ENCODE peak calls at places on chromosome 16, in four cellular contexts. One of them, this sample, is unnamed. For H3K4me1, the result is how much of the 10 kb centered on the place peaks cover.

GRCh38 chr16:57271867-57272495 is 12.5 kb downstream of the PLLP start:
- DNase-seq in ascending aorta: no peak
- DNase-seq in heart right ventricle: no peak
- DNase-seq in IMR-90: no peak
- DNase-seq in this sample: no peak

GRCh38 chr16:30017277-30017656 is 5.7 kb upstream of the C16orf92 start:
- DNase-seq in ascending aorta: no peak
- DNase-seq in heart right ventricle: no peak
- DNase-seq in IMR-90: no peak
- DNase-seq in this sample: no peak

GRCh38 chr16:75653926-75654325 is 6.4 kb downstream of the TERF2IP start:
- DNase-seq in ascending aorta: no peak
- DNase-seq in heart right ventricle: no peak
- DNase-seq in IMR-90: peak
- DNase-seq in this sample: no peak

GRCh38 chr16:73006021-73006420 is 41.9 kb downstream of the ZFHX3 start:
- DNase-seq in ascending aorta: peak
- DNase-seq in heart right ventricle: no peak
- DNase-seq in IMR-90: no peak
- DNase-seq in this sample: no peak

GRCh38 chr16:69727916-69728270 is 1.5 kb upstream of the NQO1 start:
- DNase-seq in ascending aorta: no peak
- DNase-seq in heart right ventricle: no peak
- DNase-seq in IMR-90: no peak
- DNase-seq in this sample: no peak

GRCh38 chr16:5328546-5328945 is 231.0 kb upstream of the EEF2KMT start:
- DNase-seq in ascending aorta: no peak
- DNase-seq in heart right ventricle: no peak
- DNase-seq in IMR-90: no peak
- DNase-seq in this sample: no peak

GRCh38 chr16:71843517-71844031 is 2.2 kb upstream of the ATXN1L start:
- DNase-seq in ascending aorta: no peak
- DNase-seq in heart right ventricle: no peak
- DNase-seq in IMR-90: no peak
- DNase-seq in this sample: no peak

GRCh38 chr16:77322757-77323156 is 112.1 kb downstream of the ADAMTS18 start:
- DNase-seq in ascending aorta: no peak
- DNase-seq in heart right ventricle: no peak
- DNase-seq in IMR-90: no peak
- DNase-seq in this sample: no peak

GRCh38 chr16:59463776-59464175 is 729.7 kb upstream of the GOT2 start:
- DNase-seq in ascending aorta: no peak
- DNase-seq in heart right ventricle: no peak
- DNase-seq in IMR-90: peak
- DNase-seq in this sample: no peak

GRCh38 chr16:56787185-56787584 is 57.3 kb downstream of the NUP93 start:
- DNase-seq in ascending aorta: no peak
- DNase-seq in heart right ventricle: no peak
- DNase-seq in IMR-90: no peak
- DNase-seq in this sample: no peak

GRCh38 chr16:84791088-84791487 is 28.7 kb upstream of the CRISPLD2 start:
- DNase-seq in ascending aorta: no peak
- DNase-seq in heart right ventricle: no peak
- DNase-seq in IMR-90: peak
- DNase-seq in this sample: no peak

GRCh38 chr16:56849690-56850680 is 15.0 kb upstream of the SLC12A3 start:
- DNase-seq in ascending aorta: peak
- DNase-seq in heart right ventricle: no peak
- DNase-seq in IMR-90: peak
- DNase-seq in this sample: no peak

GRCh38 chr16:20178297-20178696 is 104.6 kb upstream of the GPR139 start:
- DNase-seq in ascending aorta: no peak
- DNase-seq in heart right ventricle: no peak
- DNase-seq in IMR-90: no peak
- DNase-seq in this sample: no peak

GRCh38 chr16:8634991-8635736 is 13.7 kb downstream of the METTL22 start:
- DNase-seq in ascending aorta: no peak
- DNase-seq in heart right ventricle: no peak
- DNase-seq in IMR-90: peak
- DNase-seq in this sample: no peak

GRCh38 chr16:4110680-4111079 is 5.6 kb downstream of the ADCY9 start:
- DNase-seq in ascending aorta: no peak
- DNase-seq in heart right ventricle: no peak
- DNase-seq in IMR-90: no peak
- DNase-seq in this sample: no peak

GRCh38 chr16:57601801-57602478 is 26.5 kb upstream of the ADGRG1 start:
- DNase-seq in ascending aorta: peak
- DNase-seq in heart right ventricle: no peak
- DNase-seq in IMR-90: no peak
- DNase-seq in this sample: no peak

GRCh38 chr16:81445926-81446317 is 1.3 kb downstream of the CMIP start:
- DNase-seq in ascending aorta: no peak
- DNase-seq in heart right ventricle: no peak
- DNase-seq in IMR-90: no peak
- DNase-seq in this sample: no peak

GRCh38 chr16:77197747-77198146 is 1.5 kb upstream of the SYCE1L start:
- DNase-seq in ascending aorta: no peak
- DNase-seq in heart right ventricle: no peak
- DNase-seq in IMR-90: no peak
- DNase-seq in this sample: no peak

GRCh38 chr16:85393674-85394510 is 219.2 kb upstream of the GSE1 start:
- DNase-seq in ascending aorta: peak
- DNase-seq in heart right ventricle: peak
- DNase-seq in IMR-90: peak
- DNase-seq in this sample: peak

GRCh38 chr16:65601781-65602180 is 479.9 kb upstream of the CDH11 start:
- DNase-seq in ascending aorta: no peak
- DNase-seq in heart right ventricle: no peak
- DNase-seq in IMR-90: no peak
- DNase-seq in this sample: no peak

GRCh38 chr16:1037934-1038257 is 34.7 kb upstream of the SSTR5 start:
- DNase-seq in ascending aorta: no peak
- DNase-seq in heart right ventricle: no peak
- DNase-seq in IMR-90: no peak
- DNase-seq in this sample: no peak

GRCh38 chr16:10642964-10643363 is 51.8 kb downstream of the TEKT5 start:
- DNase-seq in ascending aorta: no peak
- DNase-seq in heart right ventricle: no peak
- DNase-seq in IMR-90: no peak
- DNase-seq in this sample: no peak

GRCh38 chr16:10641555-10641952 is 53.2 kb downstream of the TEKT5 start:
- DNase-seq in ascending aorta: no peak
- DNase-seq in heart right ventricle: no peak
- DNase-seq in IMR-90: no peak
- DNase-seq in this sample: no peak

GRCh38 chr16:10640934-10641333 is 53.8 kb downstream of the TEKT5 start:
- DNase-seq in ascending aorta: no peak
- DNase-seq in heart right ventricle: no peak
- DNase-seq in IMR-90: no peak
- DNase-seq in this sample: no peak

GRCh38 chr16:10644092-10644491 is 50.6 kb downstream of the TEKT5 start:
- DNase-seq in ascending aorta: no peak
- DNase-seq in heart right ventricle: no peak
- DNase-seq in IMR-90: no peak
- DNase-seq in this sample: no peak

DNA sequence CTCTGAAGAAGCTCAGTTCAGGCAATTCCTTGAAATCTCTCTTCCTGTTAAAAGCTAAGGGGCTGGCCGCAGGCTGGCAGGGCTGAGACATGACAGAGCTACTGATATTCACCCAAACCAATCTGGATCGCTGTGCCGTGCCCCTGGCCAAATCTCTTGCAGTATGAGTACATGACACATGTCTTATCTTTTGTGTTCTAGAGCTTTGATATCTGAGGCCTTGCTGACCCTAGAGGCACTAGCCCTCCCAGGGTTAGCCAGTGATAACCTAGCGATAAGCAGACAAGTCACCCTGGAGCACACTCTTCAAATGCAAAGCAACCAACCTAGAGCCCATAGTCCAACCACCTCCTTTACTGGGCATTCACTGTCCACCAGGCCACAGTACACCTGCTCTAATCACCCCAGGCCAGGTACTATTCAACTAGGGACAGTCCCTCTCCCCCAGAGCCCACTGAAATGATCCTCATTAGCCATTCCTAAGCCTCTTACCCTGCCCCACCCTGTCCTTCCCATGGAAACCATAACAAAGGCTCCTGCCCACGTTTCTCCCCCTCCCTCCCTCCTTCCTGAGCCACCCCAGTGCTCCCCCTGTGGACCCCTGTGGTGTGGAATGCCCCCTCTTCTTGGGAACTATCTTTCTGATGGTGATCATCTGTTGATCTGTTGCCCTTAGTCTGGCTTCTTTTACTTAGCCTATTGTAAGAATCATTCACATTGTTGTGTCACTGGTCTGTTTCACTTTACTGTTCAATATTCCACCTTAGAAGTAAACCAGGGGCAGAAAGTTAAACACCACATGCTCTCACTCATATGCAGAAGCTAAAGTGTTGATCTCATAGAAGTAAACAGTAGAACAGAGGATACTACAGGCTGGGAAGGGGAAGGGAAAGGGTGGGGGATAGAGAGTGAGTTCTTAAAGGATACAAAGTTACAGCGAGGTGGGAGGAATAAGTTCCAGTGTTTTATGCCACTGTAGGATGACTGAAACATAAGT is 52.5 kb downstream of the TEKT5 start:
- DNase-seq in ascending aorta: no peak
- DNase-seq in heart right ventricle: no peak
- DNase-seq in IMR-90: no peak
- DNase-seq in this sample: no peak
- H3K4me3 ChIP-seq in ascending aorta: no peak
- H3K4me3 ChIP-seq in heart right ventricle: no peak
- H3K4me3 ChIP-seq in IMR-90: no peak
- H3K4me3 ChIP-seq in this sample: no peak

GRCh38 chr16:15775663-15776304 is 81.0 kb downstream of the MYH11 start:
- DNase-seq in ascending aorta: no peak
- DNase-seq in heart right ventricle: no peak
- DNase-seq in IMR-90: peak
- DNase-seq in this sample: no peak
- H3K4me1 ChIP-seq in ascending aorta: under half
- H3K4me1 ChIP-seq in heart right ventricle: under half
- H3K4me1 ChIP-seq in IMR-90: under half
- H3K4me1 ChIP-seq in this sample: under half

GRCh38 chr16:67864594-67864993 is 8.3 kb upstream of the EDC4 start:
- DNase-seq in ascending aorta: no peak
- DNase-seq in heart right ventricle: no peak
- DNase-seq in IMR-90: no peak
- DNase-seq in this sample: no peak

GRCh38 chr16:67862623-67863583 is 9.9 kb upstream of the EDC4 start:
- DNase-seq in ascending aorta: peak
- DNase-seq in heart right ventricle: peak
- DNase-seq in IMR-90: peak
- DNase-seq in this sample: no peak

GRCh38 chr16:67861877-67862276 is 11.0 kb upstream of the EDC4 start:
- DNase-seq in ascending aorta: no peak
- DNase-seq in heart right ventricle: no peak
- DNase-seq in IMR-90: no peak
- DNase-seq in this sample: no peak

GRCh38 chr16:67868290-67868689 is 4.6 kb upstream of the EDC4 start:
- DNase-seq in ascending aorta: no peak
- DNase-seq in heart right ventricle: no peak
- DNase-seq in IMR-90: no peak
- DNase-seq in this sample: no peak

GRCh38 chr16:67865318-67865717 is 7.5 kb upstream of the EDC4 start:
- DNase-seq in ascending aorta: no peak
- DNase-seq in heart right ventricle: no peak
- DNase-seq in IMR-90: peak
- DNase-seq in this sample: no peak
- TF ChIP-seq CTCF in ascending aorta: no peak
- TF ChIP-seq CTCF in heart right ventricle: peak
- TF ChIP-seq CTCF in IMR-90: peak
- TF ChIP-seq CTCF in this sample: no peak

DNA sequence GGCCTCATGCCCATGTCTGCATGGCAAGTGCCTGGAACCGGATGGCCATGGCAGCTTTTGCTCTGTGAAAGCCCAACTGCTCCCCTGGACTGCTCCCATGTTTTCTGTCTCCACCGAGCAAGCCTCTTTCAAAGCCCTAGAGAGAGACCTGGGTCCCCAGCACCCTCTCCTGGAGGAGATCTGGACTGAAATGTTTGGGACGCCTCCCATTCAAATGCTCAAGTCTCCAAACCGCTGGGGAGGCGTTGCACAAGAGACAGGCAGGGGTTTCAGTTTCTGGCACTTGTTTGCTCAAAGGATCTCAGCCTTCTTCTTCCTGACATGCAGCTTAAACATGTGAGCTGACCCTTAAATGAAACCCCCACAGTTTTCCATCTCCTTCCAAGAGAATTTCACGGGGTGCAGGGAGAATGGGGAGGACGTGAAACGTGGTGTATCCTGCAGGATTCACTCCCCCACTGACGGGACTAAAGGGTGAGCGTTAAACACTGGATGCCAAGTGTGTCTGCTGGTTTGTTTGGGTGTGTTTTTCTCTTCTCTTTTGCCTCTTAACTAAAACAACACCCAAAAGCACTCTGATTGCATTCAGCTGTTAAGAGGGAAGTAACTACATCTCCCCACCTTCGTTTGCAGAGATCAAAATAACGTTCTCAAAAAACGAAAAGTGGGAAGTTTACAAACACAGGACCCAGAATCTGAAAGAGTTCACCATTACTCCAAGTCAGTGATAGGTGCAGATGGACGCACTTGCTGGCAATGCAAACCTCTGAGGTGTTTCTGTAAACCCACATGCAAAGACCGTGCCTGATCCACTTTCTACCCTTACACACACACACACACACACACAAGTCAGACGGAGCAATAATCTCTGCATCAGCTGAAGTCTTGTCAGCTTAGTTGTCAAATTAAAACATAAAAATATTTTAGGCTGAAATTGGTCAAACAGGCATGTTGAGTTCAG is 256.9 kb downstream of the C16orf95 start:
- DNase-seq in ascending aorta: peak
- DNase-seq in heart right ventricle: peak
- DNase-seq in IMR-90: peak
- DNase-seq in this sample: no peak
- H3K4me3 ChIP-seq in ascending aorta: peak
- H3K4me3 ChIP-seq in heart right ventricle: no peak
- H3K4me3 ChIP-seq in IMR-90: no peak
- H3K4me3 ChIP-seq in this sample: no peak

DNA sequence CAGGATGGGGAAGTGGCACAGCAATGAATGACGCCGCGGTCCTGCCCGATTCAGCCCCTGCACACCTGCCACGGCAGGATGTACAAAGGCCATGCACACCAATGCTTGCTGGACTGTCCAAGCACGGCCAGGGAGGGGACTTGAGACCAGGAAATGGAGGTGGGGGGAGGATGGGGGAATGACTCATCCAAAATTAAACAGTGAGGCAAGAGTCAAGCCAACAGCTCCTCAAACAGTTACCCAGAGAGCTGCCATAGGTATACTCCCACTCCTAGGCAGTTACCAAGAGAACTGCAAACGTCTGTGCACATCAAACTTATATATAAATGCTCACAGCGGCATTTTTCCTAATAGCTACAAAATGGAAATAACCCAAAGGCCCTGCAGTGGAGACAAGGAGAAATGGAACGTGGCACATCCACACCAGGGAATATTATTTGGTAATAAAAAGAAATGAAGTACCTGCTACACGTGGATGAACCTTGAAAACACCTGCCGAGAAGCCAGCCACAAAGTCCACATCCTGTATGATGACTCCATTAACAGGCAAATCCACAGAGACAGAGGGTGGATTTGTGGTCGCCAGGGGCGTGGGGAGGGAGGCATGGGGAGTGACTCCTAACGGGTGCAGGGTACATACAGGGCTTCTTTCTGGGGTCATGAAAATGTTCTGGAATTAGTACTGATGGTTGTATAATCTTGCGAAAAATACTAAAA is 54.1 kb downstream of the VAC14 start:
- DNase-seq in ascending aorta: peak
- DNase-seq in heart right ventricle: peak
- DNase-seq in IMR-90: peak
- DNase-seq in this sample: peak
- H3K4me1 ChIP-seq in ascending aorta: under half
- H3K4me1 ChIP-seq in heart right ventricle: half or more
- H3K4me1 ChIP-seq in IMR-90: half or more
- H3K4me1 ChIP-seq in this sample: under half

This sample was measured in CD8-positive, alpha-beta T cell.